ENCODE peak calls at places on chromosomes 2 and 18, in five cellular contexts. W, M, N, J and K are unnamed samples.

GRCh38 chr2:238287702-238288649 is at the start of gene PER2:
- DNase-seq in W (peak; percentile 52), M (peak; percentile 29), N (peak; percentile 55), J (peak; percentile 60), K (peak; percentile 66)

GRCh38 chr2:201964631-201965206 is 68.9 kb upstream of the FZD7 start:
- DNase-seq in W (no peak), M (peak; percentile 75), N (peak; percentile 7), J (no peak), K (no peak)

GRCh38 chr2:73089270-73090030 is 17.9 kb upstream of the SFXN5 start:
- DNase-seq in W (no peak), M (no peak), N (no peak), J (peak; percentile 75), K (peak; percentile 83)

GRCh38 chr18:27428120-27428519 is 243.0 kb upstream of the CHST9 start:
- DNase-seq in W (no peak), M (no peak), N (no peak), J (no peak), K (no peak)

GRCh38 chr2:241268716-241269445 is 46.6 kb downstream of the HDLBP start:
- DNase-seq in W (no peak), M (no peak), N (no peak), J (peak; percentile 73), K (no peak)

GRCh38 chr2:144914622-144915230 is 394.8 kb upstream of the ZEB2 start:
- DNase-seq in W (no peak), M (no peak), N (no peak), J (peak; percentile 41), K (no peak)

GRCh38 chr2:220670461-220670979 is 901.6 kb downstream of the EPHA4 start:
- DNase-seq in W (no peak), M (no peak), N (no peak), J (no peak), K (no peak)

GRCh38 chr2:216149741-216150140 is 40.6 kb downstream of the XRCC5 start:
- DNase-seq in W (no peak), M (no peak), N (no peak), J (no peak), K (no peak)

GRCh38 chr2:103284750-103285149 is 522.9 kb downstream of the TMEM182 start:
- DNase-seq in W (no peak), M (no peak), N (no peak), J (no peak), K (no peak)

GRCh38 chr2:70541481-70542020 is 12.1 kb downstream of the TGFA start:
- DNase-seq in W (no peak), M (peak; percentile 42), N (no peak), J (no peak), K (peak; percentile 84)

GRCh38 chr18:62206593-62206992 is 19.5 kb downstream of the RELCH start:
- DNase-seq in W (no peak), M (no peak), N (no peak), J (no peak), K (no peak)

GRCh38 chr2:220463876-220464275 is 836.4 kb downstream of the SLC4A3 start:
- DNase-seq in W (no peak), M (no peak), N (no peak), J (no peak), K (no peak)

GRCh38 chr2:70907130-70907756 is 28.5 kb upstream of the ATP6V1B1 start:
- DNase-seq in W (no peak), M (no peak), N (no peak), J (no peak), K (no peak)

GRCh38 chr2:187319441-187320108 is 128.5 kb downstream of the CALCRL start:
- DNase-seq in W (no peak), M (no peak), N (no peak), J (no peak), K (no peak)

GRCh38 chr2:77054938-77055337 is 467.2 kb downstream of the LRRTM4 start:
- DNase-seq in W (no peak), M (no peak), N (no peak), J (no peak), K (no peak)

GRCh38 chr2:224103603-224104002 is 64.5 kb upstream of the SERPINE2 start:
- DNase-seq in W (no peak), M (no peak), N (no peak), J (no peak), K (no peak)

GRCh38 chr2:11863513-11864328 is 117.3 kb downstream of the LPIN1 start:
- DNase-seq in W (peak; percentile 51), M (no peak), N (peak; percentile 80), J (peak; percentile 63), K (peak; percentile 80)

GRCh38 chr2:219060821-219061791 is at the start of gene IHH:
- DNase-seq in W (peak; percentile 67), M (no peak), N (peak; percentile 12), J (no peak), K (no peak)

GRCh38 chr2:234243871-234244565 is 193.5 kb downstream of the SPP2 start:
- DNase-seq in W (peak; percentile 54), M (no peak), N (no peak), J (no peak), K (peak; percentile 60)

GRCh38 chr2:102049756-102050443 is 58.1 kb downstream of the IL1R2 start:
- DNase-seq in W (no peak), M (peak; percentile 6), N (no peak), J (no peak), K (no peak)

GRCh38 chr2:173997269-173997668 is 32.1 kb upstream of the SP3 start:
- DNase-seq in W (no peak), M (peak; percentile 3), N (no peak), J (no peak), K (no peak)

GRCh38 chr2:238114331-238114841 is 14.2 kb downstream of the ESPNL start:
- DNase-seq in W (no peak), M (no peak), N (no peak), J (no peak), K (no peak)

GRCh38 chr2:108288534-108289106 is at the start of gene SULT1C2:
- DNase-seq in W (peak; percentile 53), M (no peak), N (no peak), J (no peak), K (peak; percentile 92)

GRCh38 chr2:217897816-217898806 is 104.7 kb downstream of the TNS1 start:
- DNase-seq in W (no peak), M (no peak), N (no peak), J (no peak), K (no peak)

GRCh38 chr18:35291166-35291565 is 1.1 kb upstream of the ZSCAN30 start:
- DNase-seq in W (no peak), M (no peak), N (no peak), J (no peak), K (no peak)

GRCh38 chr2:127588241-127588640 is 52.8 kb downstream of the MYO7B start:
- DNase-seq in W (no peak), M (no peak), N (no peak), J (no peak), K (no peak)

GRCh38 chr2:197304556-197305011 is 6.0 kb downstream of the ANKRD44 start:
- DNase-seq in W (no peak), M (no peak), N (no peak), J (no peak), K (no peak)

GRCh38 chr2:88897718-88898117 is 206.2 kb downstream of the RPIA start:
- DNase-seq in W (no peak), M (no peak), N (no peak), J (no peak), K (no peak)

GRCh38 chr2:55418512-55419235 is 982 bp downstream of the CCDC88A start:
- DNase-seq in W (no peak), M (peak; percentile 60), N (no peak), J (no peak), K (no peak)

GRCh38 chr2:241801611-241802420 is 7.2 kb upstream of the NEU4 start:
- DNase-seq in W (no peak), M (no peak), N (no peak), J (no peak), K (no peak)

GRCh38 chr2:233476083-233476410 is 90.5 kb downstream of the USP40 start:
- DNase-seq in W (no peak), M (no peak), N (no peak), J (no peak), K (no peak)

GRCh38 chr2:176421291-176422050 is 152.2 kb downstream of the MTX2 start:
- DNase-seq in W (no peak), M (no peak), N (no peak), J (no peak), K (peak; percentile 89)

GRCh38 chr2:54411801-54412354 is 44.2 kb upstream of the SPTBN1 start:
- DNase-seq in W (no peak), M (no peak), N (no peak), J (peak; percentile 38), K (no peak)

GRCh38 chr2:222038086-222038802 is 260.6 kb downstream of the PAX3 start:
- DNase-seq in W (no peak), M (no peak), N (no peak), J (no peak), K (no peak)

GRCh38 chr18:49768051-49768391 is 45.3 kb downstream of the ACAA2 start:
- DNase-seq in W (peak; percentile 54), M (no peak), N (no peak), J (no peak), K (no peak)

GRCh38 chr18:6570581-6571238 is 156.0 kb upstream of the L3MBTL4 start:
- DNase-seq in W (no peak), M (no peak), N (no peak), J (no peak), K (no peak)

GRCh38 chr18:49762191-49763077 is 50.9 kb downstream of the ACAA2 start:
- DNase-seq in W (no peak), M (no peak), N (no peak), J (no peak), K (no peak)

GRCh38 chr18:45441110-45441842 is 174.0 kb upstream of the SLC14A2 start:
- DNase-seq in W (no peak), M (no peak), N (no peak), J (no peak), K (no peak)